ENCODE peak calls at places on chromosomes 12 and 14, in eight cellular contexts. T, W, N, Y, K, R, U and S are unnamed samples. For H3K9me3, the result is how much of the 10 kb centered on the place peaks cover.

GRCh38 chr12:93244514-93245077 is 133.1 kb upstream of the NUDT4 start:
- DNase-seq in T (no peak), W (no peak), N (no peak), Y (no peak), K (no peak), R (no peak), U (no peak), S (no peak)

GRCh38 chr14:64998455-64998931 is 11.8 kb downstream of the FNTB start:
- DNase-seq in T (no peak), W (no peak), N (no peak), Y (no peak), K (no peak), R (no peak), U (no peak), S (no peak)

GRCh38 chr12:85741051-85741450 is 95.2 kb downstream of the RASSF9 start:
- DNase-seq in T (no peak), W (no peak), N (no peak), Y (no peak), K (no peak), R (no peak), U (no peak), S (no peak)

GRCh38 chr14:103597623-103598372 is 31.2 kb upstream of the KLC1 start:
- DNase-seq in T (no peak), W (no peak), N (no peak), Y (no peak), K (no peak), R (peak), U (no peak), S (peak)

GRCh38 chr12:108571604-108572165 is 9.3 kb downstream of the ISCU start:
- DNase-seq in T (no peak), W (no peak), N (no peak), Y (no peak), K (peak), R (no peak), U (no peak), S (peak)

GRCh38 chr12:22357531-22357930 is 23.0 kb upstream of the ST8SIA1 start:
- DNase-seq in T (no peak), W (no peak), N (no peak), Y (no peak), K (no peak), R (no peak), U (no peak), S (no peak)

GRCh38 chr14:22644305-22644635 is at the start of gene OR6J1:
- DNase-seq in T (no peak), W (no peak), N (no peak), Y (no peak), K (no peak), R (no peak), U (no peak), S (no peak)

GRCh38 chr12:127162902-127163301 is 1104.1 kb upstream of the TMEM132C start:
- DNase-seq in T (no peak), W (no peak), N (peak), Y (no peak), K (no peak), R (no peak), U (no peak), S (no peak)

GRCh38 chr14:56759633-56760032 is 50.6 kb downstream of the OTX2 start:
- DNase-seq in T (no peak), W (no peak), N (no peak), Y (no peak), K (no peak), R (no peak), U (no peak), S (no peak)

GRCh38 chr14:62736426-62737043 is 308.7 kb downstream of the KCNH5 start:
- DNase-seq in T (no peak), W (no peak), N (no peak), Y (no peak), K (no peak), R (no peak), U (no peak), S (no peak)

GRCh38 chr12:67742461-67742860 is 93.9 kb downstream of the DYRK2 start:
- DNase-seq in T (no peak), W (no peak), N (no peak), Y (no peak), K (no peak), R (no peak), U (no peak), S (no peak)

GRCh38 chr12:105369014-105369413 is 38.5 kb downstream of the C12orf75 start:
- DNase-seq in T (no peak), W (no peak), N (no peak), Y (no peak), K (no peak), R (no peak), U (no peak), S (no peak)

GRCh38 chr14:33834101-33834955 is 116.5 kb downstream of the EGLN3 start:
- DNase-seq in T (no peak), W (no peak), N (no peak), Y (no peak), K (no peak), R (no peak), U (no peak), S (no peak)

GRCh38 chr14:23186913-23187654 is 3.6 kb upstream of the SLC7A8 start:
- DNase-seq in T (no peak), W (no peak), N (no peak), Y (peak), K (no peak), R (no peak), U (no peak), S (no peak)

GRCh38 chr14:85587152-85587697 is 57.3 kb downstream of the FLRT2 start:
- DNase-seq in T (no peak), W (no peak), N (no peak), Y (no peak), K (peak), R (no peak), U (no peak), S (no peak)

GRCh38 chr12:95593266-95593871 is 42.1 kb upstream of the USP44 start:
- DNase-seq in T (peak), W (no peak), N (no peak), Y (no peak), K (no peak), R (peak), U (no peak), S (peak)

GRCh38 chr12:40144023-40144422 is 38.1 kb upstream of the SLC2A13 start:
- DNase-seq in T (no peak), W (no peak), N (no peak), Y (no peak), K (no peak), R (no peak), U (no peak), S (no peak)

GRCh38 chr14:91396959-91397815 is 20.4 kb downstream of the CCDC88C start:
- DNase-seq in T (no peak), W (no peak), N (peak), Y (no peak), K (peak), R (no peak), U (no peak), S (no peak)

GRCh38 chr12:88144546-88145468 is 2.7 kb downstream of the TMTC3 start:
- DNase-seq in T (no peak), W (no peak), N (no peak), Y (no peak), K (no peak), R (no peak), U (no peak), S (no peak)

GRCh38 chr12:113200016-113200797 is 14.7 kb downstream of the RITA1 start:
- DNase-seq in T (no peak), W (no peak), N (no peak), Y (no peak), K (no peak), R (no peak), U (no peak), S (no peak)

GRCh38 chr12:75641031-75641780 is 129.8 kb upstream of the KRR1 start:
- DNase-seq in T (no peak), W (no peak), N (peak), Y (no peak), K (no peak), R (no peak), U (no peak), S (no peak)

GRCh38 chr14:99006271-99006670 is 265.7 kb downstream of the BCL11B start:
- DNase-seq in T (no peak), W (no peak), N (no peak), Y (no peak), K (no peak), R (no peak), U (no peak), S (no peak)

GRCh38 chr12:48201516-48201915 is 1.6 kb downstream of the OR10AD1 start:
- DNase-seq in T (no peak), W (no peak), N (no peak), Y (no peak), K (no peak), R (no peak), U (no peak), S (no peak)

GRCh38 chr12:57736743-57737466 is 1.6 kb downstream of the AGAP2 start:
- DNase-seq in T (no peak), W (no peak), N (no peak), Y (no peak), K (no peak), R (no peak), U (no peak), S (no peak)

GRCh38 chr12:50129297-50129696 is 17.3 kb downstream of the COX14 start:
- DNase-seq in T (no peak), W (no peak), N (no peak), Y (no peak), K (no peak), R (no peak), U (no peak), S (no peak)

GRCh38 chr14:85273099-85273677 is 256.8 kb upstream of the FLRT2 start:
- DNase-seq in T (no peak), W (no peak), N (no peak), Y (no peak), K (no peak), R (no peak), U (no peak), S (no peak)

GRCh38 chr14:58882577-58883018 is 244.8 kb downstream of the DACT1 start:
- DNase-seq in T (no peak), W (no peak), N (no peak), Y (no peak), K (no peak), R (no peak), U (no peak), S (no peak)

GRCh38 chr12:13390381-13390856 is 193.9 kb downstream of the EMP1 start:
- DNase-seq in T (peak), W (peak), N (no peak), Y (no peak), K (peak), R (peak), U (no peak), S (peak)

GRCh38 chr14:51859136-51859535 is 1.3 kb upstream of the GNG2 start:
- DNase-seq in T (no peak), W (no peak), N (no peak), Y (no peak), K (no peak), R (no peak), U (no peak), S (no peak)

GRCh38 chr12:132998742-132999141 is 12.6 kb downstream of the ZNF26 start:
- DNase-seq in T (no peak), W (no peak), N (no peak), Y (no peak), K (no peak), R (no peak), U (no peak), S (no peak)
- H3K9me3 ChIP-seq in T (half or more), W (half or more), N (half or more), Y (half or more), K (under half), R (half or more), U (under half), S (half or more)

DNA sequence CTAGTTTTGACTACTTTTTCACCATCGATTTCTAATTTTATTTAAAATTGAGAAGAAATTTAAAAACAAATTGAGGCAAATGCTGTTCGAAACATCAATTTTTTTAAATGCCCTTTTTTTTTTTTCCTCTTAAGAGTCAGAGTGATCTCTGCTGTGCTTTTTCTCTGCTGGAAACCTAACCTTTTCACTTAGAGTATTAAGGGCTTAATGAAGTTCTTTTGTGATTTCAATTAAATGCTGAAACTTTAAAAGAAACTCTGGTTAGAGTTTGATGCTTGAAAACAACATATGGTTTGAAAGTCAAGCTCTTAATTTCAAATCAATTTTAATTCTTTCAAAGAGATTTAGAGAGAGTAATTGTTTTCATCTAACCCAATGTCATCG is 171.8 kb downstream of the TMTC2 start:
- DNase-seq in T (no peak), W (no peak), N (no peak), Y (no peak), K (no peak), R (no peak), U (no peak), S (no peak)
- H3K27ac ChIP-seq in T (no peak), W (no peak), N (no peak), Y (no peak), K (no peak), R (peak), U (no peak), S (no peak)

GRCh38 chr12:34343345-34343744 is 321.0 kb downstream of the ALG10 start:
- DNase-seq in T (no peak), W (no peak), N (no peak), Y (no peak), K (no peak), R (no peak), U (no peak), S (no peak)
- H3K9me3 ChIP-seq in T (under half), W (under half), N (under half), Y (under half), K (under half), R (under half), U (under half), S (under half)

GRCh38 chr12:90015228-90015627 is 306.6 kb upstream of the ATP2B1 start:
- DNase-seq in T (no peak), W (no peak), N (no peak), Y (no peak), K (no peak), R (no peak), U (no peak), S (no peak)
- H3K27ac ChIP-seq in T (no peak), W (no peak), N (no peak), Y (no peak), K (no peak), R (no peak), U (no peak), S (no peak)

GRCh38 chr14:94621358-94622134 is 9.4 kb downstream of the SERPINA3 start:
- DNase-seq in T (no peak), W (peak), N (no peak), Y (no peak), K (no peak), R (no peak), U (no peak), S (no peak)
- H3K9me3 ChIP-seq in T (under half), W (under half), N (under half), Y (under half), K (under half), R (under half), U (under half), S (under half)

GRCh38 chr14:46550836-46551235 is 100.7 kb downstream of the RPL10L start:
- DNase-seq in T (no peak), W (no peak), N (no peak), Y (no peak), K (no peak), R (no peak), U (no peak), S (no peak)
- H3K27ac ChIP-seq in T (no peak), W (no peak), N (no peak), Y (no peak), K (no peak), R (no peak), U (no peak), S (no peak)

GRCh38 chr12:133026996-133027395 is 10.3 kb upstream of the ZNF84 start:
- DNase-seq in T (no peak), W (no peak), N (no peak), Y (no peak), K (no peak), R (no peak), U (no peak), S (no peak)

GRCh38 chr12:133023566-133023965 is 13.7 kb upstream of the ZNF84 start:
- DNase-seq in T (no peak), W (no peak), N (no peak), Y (no peak), K (no peak), R (no peak), U (no peak), S (no peak)
- H3K9me3 ChIP-seq in T (half or more), W (half or more), N (half or more), Y (under half), K (under half), R (half or more), U (under half), S (under half)

GRCh38 chr14:53534841-53535240 is 381.7 kb upstream of the DDHD1 start:
- DNase-seq in T (no peak), W (no peak), N (no peak), Y (no peak), K (no peak), R (no peak), U (no peak), S (no peak)

GRCh38 chr14:53539489-53540126 is 386.5 kb upstream of the DDHD1 start:
- DNase-seq in T (peak), W (peak), N (no peak), Y (peak), K (peak), R (peak), U (no peak), S (peak)

GRCh38 chr14:53536446-53536845 is 383.3 kb upstream of the DDHD1 start:
- DNase-seq in T (no peak), W (no peak), N (no peak), Y (no peak), K (no peak), R (no peak), U (no peak), S (no peak)

GRCh38 chr14:53538316-53538851 is 385.3 kb upstream of the DDHD1 start:
- DNase-seq in T (no peak), W (no peak), N (no peak), Y (no peak), K (no peak), R (no peak), U (no peak), S (no peak)

GRCh38 chr14:53537421-53538315 is 384.5 kb upstream of the DDHD1 start:
- DNase-seq in T (no peak), W (no peak), N (no peak), Y (no peak), K (no peak), R (no peak), U (no peak), S (no peak)
- H3K27ac ChIP-seq in T (no peak), W (no peak), N (no peak), Y (no peak), K (peak), R (peak), U (peak), S (peak)

DNA sequence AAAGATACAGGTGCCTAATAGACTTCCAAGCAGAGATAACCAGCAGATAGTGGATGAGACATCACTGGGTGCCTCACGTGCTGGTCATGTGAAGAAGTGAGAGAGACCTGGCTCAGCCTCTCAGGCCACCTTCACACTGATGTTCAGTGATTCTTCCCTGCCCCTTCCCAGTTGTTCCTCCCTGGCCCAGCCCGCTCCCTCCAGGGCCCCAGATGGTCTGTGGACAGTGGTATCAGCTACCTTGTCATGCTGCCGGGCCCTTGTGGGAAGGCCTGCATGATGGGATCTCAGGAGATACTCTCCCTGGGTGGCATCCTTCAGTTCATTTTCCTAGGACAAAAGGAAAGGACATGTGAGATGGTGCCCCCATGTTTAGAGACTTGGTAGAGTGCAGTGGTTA is 179.9 kb downstream of the PIWIL1 start:
- DNase-seq in T (no peak), W (no peak), N (no peak), Y (no peak), K (no peak), R (no peak), U (no peak), S (no peak)
- H3K9me3 ChIP-seq in T (under half), W (under half), N (under half), Y (under half), K (under half), R (under half), U (under half), S (under half)

GRCh38 chr12:99704036-99704435 is 56.5 kb downstream of the GARIN6 start:
- DNase-seq in T (no peak), W (no peak), N (no peak), Y (no peak), K (no peak), R (no peak), U (no peak), S (no peak)
- H3K27ac ChIP-seq in T (no peak), W (no peak), N (no peak), Y (no peak), K (no peak), R (no peak), U (no peak), S (no peak)